ENCODE peak calls at places on chromosomes 6 and 20, in six cellular contexts. N is heart left ventricle, F is H9, U is mesendoderm, B is brain microvascular endothelial cell, M is dorsolateral prefrontal cortex. G is an unnamed sample.

GRCh38 chr6:123091091-123091895 is 95.3 kb downstream of the CLVS2 start:
- DNase-seq in F (no peak), N (no peak), B (peak; percentile 76), U (no peak), M (no peak), G (no peak)

GRCh38 chr6:105609375-105609991 is 206.6 kb upstream of the PREP start:
- DNase-seq in M (no peak), N (peak; percentile 43), F (no peak), U (no peak), B (peak; percentile 86), G (no peak)

GRCh38 chr6:6004147-6004995 is 2.4 kb downstream of the NRN1 start:
- DNase-seq in B (peak; percentile 16), U (peak; percentile 33), N (no peak), M (no peak), F (peak; percentile 42), G (no peak)

GRCh38 chr6:3798211-3798909 is 46.8 kb upstream of the PXDC1 start:
- DNase-seq in F (no peak), U (no peak), N (no peak), B (no peak), M (no peak), G (no peak)

GRCh38 chr6:166540631-166541331 is 45.7 kb downstream of the RAMACL start:
- DNase-seq in M (no peak), B (no peak), U (no peak), N (no peak), F (no peak), G (no peak)

GRCh38 chr6:2375443-2375842 is 130.0 kb upstream of the GMDS start:
- DNase-seq in U (no peak), N (no peak), M (no peak), F (no peak), B (no peak), G (no peak)

GRCh38 chr20:9474835-9475413 is 39.5 kb upstream of the LAMP5 start:
- DNase-seq in U (no peak), M (no peak), F (no peak), B (no peak), N (no peak), G (no peak)

GRCh38 chr20:48478806-48479550 is 348.8 kb downstream of the PREX1 start:
- DNase-seq in F (no peak), M (no peak), U (no peak), N (no peak), B (no peak), G (no peak)

GRCh38 chr20:23293689-23294088 is 56.9 kb upstream of the NXT1 start:
- DNase-seq in F (no peak), M (no peak), N (no peak), U (no peak), B (no peak), G (no peak)

GRCh38 chr20:13220857-13221297 is at the start of gene ISM1:
- DNase-seq in M (no peak), N (peak; percentile 28), F (peak; percentile 41), U (peak; percentile 10), B (no peak), G (no peak)

GRCh38 chr20:46913329-46914044 is 18.8 kb downstream of the EYA2 start:
- DNase-seq in M (no peak), U (no peak), B (no peak), F (no peak), N (no peak), G (no peak)

GRCh38 chr6:80104520-80104919 is 2.0 kb upstream of the BCKDHB start:
- DNase-seq in M (no peak), U (no peak), B (no peak), N (no peak), F (no peak), G (no peak)

GRCh38 chr6:30283761-30284160 is 43.0 kb upstream of the TRIM39 start:
- DNase-seq in M (no peak), F (no peak), N (no peak), U (peak; percentile 53), B (no peak), G (no peak)

GRCh38 chr20:40416274-40416673 is 272.8 kb downstream of the MAFB start:
- DNase-seq in N (no peak), U (no peak), M (no peak), B (no peak), F (no peak), G (no peak)

GRCh38 chr6:170135821-170136471 is 154.9 kb downstream of the DLL1 start:
- DNase-seq in B (no peak), U (no peak), M (peak; percentile 10), F (peak; percentile 26), N (no peak), G (no peak)

GRCh38 chr20:62047666-62048345 is 17.9 kb downstream of the TAF4 start:
- DNase-seq in B (no peak), U (no peak), N (peak; percentile 33), F (no peak), M (no peak), G (no peak)

GRCh38 chr6:80134065-80134464 is 27.6 kb downstream of the BCKDHB start:
- DNase-seq in M (no peak), F (no peak), U (no peak), N (no peak), B (no peak), G (no peak)

GRCh38 chr20:4871486-4871885 is 129.8 kb downstream of the SLC23A2 start:
- DNase-seq in M (no peak), U (no peak), B (no peak), N (no peak), F (no peak), G (no peak)

GRCh38 chr6:17099401-17100059 is 2.3 kb upstream of the STMND1 start:
- DNase-seq in U (no peak), N (no peak), F (no peak), M (no peak), B (no peak), G (no peak)

GRCh38 chr20:40741507-40742106 is 52.6 kb upstream of the MAFB start:
- DNase-seq in M (no peak), U (peak; percentile 73), F (peak; percentile 76), N (peak; percentile 44), B (peak; percentile 50), G (no peak)

GRCh38 chr6:6775074-6775473 is 186.6 kb downstream of the LY86 start:
- DNase-seq in M (no peak), N (no peak), F (no peak), U (no peak), B (no peak), G (no peak)

GRCh38 chr6:148328876-148329567 is 13.6 kb upstream of the SASH1 start:
- DNase-seq in M (no peak), B (no peak), U (no peak), F (no peak), N (no peak), G (no peak)

GRCh38 chr20:17571153-17571527 is 1.3 kb downstream of the DSTN start:
- DNase-seq in M (no peak), B (no peak), F (no peak), U (no peak), N (no peak), G (no peak)

GRCh38 chr6:117206951-117207687 is 58.2 kb upstream of the VGLL2 start:
- DNase-seq in M (no peak), B (no peak), F (no peak), U (peak; percentile 58), N (peak; percentile 57), G (no peak)

GRCh38 chr20:7980332-7981046 is 39.1 kb downstream of the TMX4 start:
- DNase-seq in B (peak; percentile 47), N (no peak), M (no peak), F (peak; percentile 34), U (peak; percentile 51), G (no peak)

GRCh38 chr6:73309534-73309783 is 44.6 kb downstream of the DPPA5 start:
- DNase-seq in F (no peak), B (no peak), M (no peak), N (no peak), U (no peak), G (no peak)

GRCh38 chr6:107275330-107275865 is 160.1 kb upstream of the BEND3 start:
- DNase-seq in M (no peak), N (no peak), B (peak; percentile 21), F (no peak), U (peak; percentile 81), G (no peak)

GRCh38 chr6:159969921-159970320 is 1.0 kb downstream of the IGF2R start:
- DNase-seq in M (no peak), F (no peak), N (peak; percentile 65), U (peak; percentile 91), B (peak; percentile 79), G (peak; percentile 36)

GRCh38 chr6:10030942-10031537 is 383.8 kb downstream of the TFAP2A start:
- DNase-seq in M (no peak), B (no peak), F (no peak), U (peak; percentile 62), N (no peak), G (no peak)

GRCh38 chr6:142913511-142914047 is 31.4 kb downstream of the HIVEP2 start:
- DNase-seq in B (no peak), U (no peak), M (no peak), F (no peak), N (no peak), G (peak; percentile 10)

GRCh38 chr6:10692965-10693538 is 1.4 kb downstream of the C6orf52 start:
- DNase-seq in U (peak; percentile 26), N (no peak), B (no peak), M (no peak), F (no peak), G (no peak)

GRCh38 chr6:163643866-163644265 is 229.3 kb downstream of the QKI start:
- DNase-seq in U (peak; percentile 62), M (no peak), F (no peak), B (no peak), N (no peak), G (no peak)

DNA sequence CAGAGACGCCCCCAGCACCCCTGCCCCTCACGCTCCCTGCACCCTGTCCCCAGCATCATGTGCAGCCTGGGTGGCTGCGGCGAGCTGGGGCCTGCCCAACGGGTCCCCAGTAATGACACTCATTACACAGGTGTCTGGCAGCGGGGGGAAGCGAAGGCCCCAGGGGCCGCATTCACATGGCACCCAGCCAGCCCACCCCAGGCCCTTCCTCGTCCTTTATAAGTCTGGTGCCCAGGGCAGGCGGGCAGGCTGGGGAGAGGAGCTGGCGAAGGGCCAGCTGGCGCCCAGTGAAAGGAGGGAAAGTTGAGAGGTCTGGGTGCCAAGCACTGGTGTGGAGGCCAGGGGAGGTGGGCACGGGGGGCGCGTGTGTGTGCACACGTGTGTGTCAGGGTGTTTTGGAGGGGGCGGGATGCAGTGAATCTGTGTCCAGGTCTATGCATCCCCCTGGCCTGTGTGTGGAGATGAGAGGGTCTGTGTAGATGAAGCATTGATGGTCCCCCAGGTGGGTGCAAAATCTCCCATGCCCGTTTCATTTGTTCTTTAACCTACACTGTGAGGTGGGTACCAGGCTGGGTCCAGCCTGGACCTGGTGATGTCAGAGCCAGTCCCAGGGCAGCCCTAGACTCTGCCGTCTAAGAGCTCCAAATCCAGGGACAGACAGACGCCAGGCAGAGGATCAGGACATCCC is 105.3 kb downstream of the CEBPB start:
- DNase-seq in F (no peak), B (no peak), N (peak; percentile 34), M (no peak), U (no peak), G (no peak)
- H3K27ac ChIP-seq in F (no peak overlapping the region), B (no peak overlapping the region), N (no peak overlapping the region), M (peak overlapping the region; percentile 60), U (no peak overlapping the region), G (no peak overlapping the region)

GRCh38 chr20:10660661-10661060 is 13.1 kb downstream of the JAG1 start:
- DNase-seq in B (no peak), N (no peak), F (no peak), M (no peak), U (peak; percentile 57), G (no peak)
- H3K27ac ChIP-seq in B (peak overlapping the region; percentile 8), N (peak overlapping the region; percentile 36), F (no peak overlapping the region), M (no peak overlapping the region), U (peak overlapping the region; percentile 0), G (no peak overlapping the region)

GRCh38 chr20:35823147-35823546 is 51.3 kb downstream of the PHF20 start:
- DNase-seq in U (peak; percentile 26), B (peak; percentile 8), M (no peak), N (no peak), F (no peak), G (no peak)
- H3K27ac ChIP-seq in U (no peak overlapping the region), B (no peak overlapping the region), M (no peak overlapping the region), N (no peak overlapping the region), F (no peak overlapping the region), G (no peak overlapping the region)

GRCh38 chr20:19823216-19823615 is 65.2 kb downstream of the RIN2 start:
- DNase-seq in F (no peak), B (no peak), N (no peak), U (no peak), M (no peak), G (no peak)
- H3K27ac ChIP-seq in F (no peak overlapping the region), B (no peak overlapping the region), N (peak overlapping the region; percentile 67), U (no peak overlapping the region), M (no peak overlapping the region), G (no peak overlapping the region)

G was measured in substantia nigra.